ENCODE peak calls at places on chromosome 1, in five cellular contexts. G, A, W, J and Q are unnamed samples.

GRCh38 chr1:193417945-193418744 is 231.7 kb upstream of the B3GALT2 start:
- DNase-seq in W (peak; percentile 19), J (no peak), A (no peak), G (no peak), Q (peak; percentile 17)

GRCh38 chr1:87327362-87328120 is 1.1 kb upstream of the LMO4 start:
- DNase-seq in A (no peak), G (no peak), W (no peak), J (no peak), Q (no peak)

GRCh38 chr1:78831731-78832360 is 174.7 kb downstream of the ADGRL4 start:
- DNase-seq in A (no peak), G (peak; percentile 83), W (no peak), J (no peak), Q (no peak)

GRCh38 chr1:30648408-30649000 is 74.9 kb downstream of the MATN1 start:
- DNase-seq in A (no peak), W (no peak), J (no peak), G (no peak), Q (no peak)

GRCh38 chr1:83999316-83999819 is 436 bp upstream of the TTLL7 start:
- DNase-seq in J (peak; percentile 78), W (peak; percentile 55), A (peak; percentile 84), G (peak; percentile 24), Q (no peak)

GRCh38 chr1:202056644-202057334 is 46.4 kb downstream of the ELF3 start:
- DNase-seq in W (no peak), G (no peak), A (no peak), J (peak; percentile 91), Q (no peak)

GRCh38 chr1:117366982-117367768 is at the start of gene MAN1A2:
- DNase-seq in W (peak; percentile 81), G (no peak), J (peak; percentile 92), A (peak; percentile 92), Q (peak; percentile 55)

GRCh38 chr1:241253491-241253890 is 103.5 kb downstream of the RGS7 start:
- DNase-seq in G (peak; percentile 4), J (no peak), W (no peak), A (no peak), Q (no peak)

GRCh38 chr1:246695136-246695535 is 29.1 kb upstream of the SCCPDH start:
- DNase-seq in J (no peak), G (no peak), A (no peak), W (no peak), Q (no peak)

GRCh38 chr1:111594128-111594693 is 25.4 kb upstream of the RAP1A start:
- DNase-seq in J (no peak), G (no peak), A (no peak), W (no peak), Q (no peak)

GRCh38 chr1:168316142-168316541 is 35.5 kb downstream of the TBX19 start:
- DNase-seq in W (no peak), J (no peak), G (no peak), A (no peak), Q (no peak)

GRCh38 chr1:28789816-28790215 is 22.2 kb upstream of the OPRD1 start:
- DNase-seq in J (no peak), W (no peak), G (no peak), A (no peak), Q (no peak)

GRCh38 chr1:2233997-2234761 is 6.1 kb downstream of the SKI start:
- DNase-seq in W (peak; percentile 81), J (peak; percentile 81), G (peak; percentile 89), A (peak; percentile 96), Q (no peak)

GRCh38 chr1:83775977-83776603 is 222.8 kb downstream of the TTLL7 start:
- DNase-seq in J (no peak), W (no peak), G (no peak), A (no peak), Q (no peak)

GRCh38 chr1:47522890-47523811 is 85.3 kb downstream of the FOXD2 start:
- DNase-seq in A (no peak), G (no peak), W (no peak), J (no peak), Q (no peak)

GRCh38 chr1:203744008-203744972 is 20.7 kb upstream of the LAX1 start:
- DNase-seq in A (peak; percentile 80), G (no peak), W (peak; percentile 41), J (peak; percentile 36), Q (peak; percentile 73)

GRCh38 chr1:31038360-31038759 is 27.2 kb downstream of the PUM1 start:
- DNase-seq in A (no peak), G (no peak), W (no peak), J (no peak), Q (no peak)

GRCh38 chr1:155976062-155976912 is 2.1 kb downstream of the ARHGEF2 start:
- DNase-seq in G (peak; percentile 36), W (peak; percentile 56), A (peak; percentile 91), J (peak; percentile 73), Q (peak; percentile 94)

GRCh38 chr1:150072959-150073358 is 5.4 kb downstream of the VPS45 start:
- DNase-seq in W (no peak), J (no peak), A (no peak), G (no peak), Q (peak; percentile 31)

GRCh38 chr1:42735477-42736105 is 4.4 kb downstream of the CLDN19 start:
- DNase-seq in J (peak; percentile 49), A (no peak), W (no peak), G (no peak), Q (no peak)

GRCh38 chr1:31570906-31571305 is 5.4 kb upstream of the TINAGL1 start:
- DNase-seq in G (no peak), A (no peak), W (no peak), J (no peak), Q (no peak)

GRCh38 chr1:48049823-48050539 is 52.8 kb upstream of the TRABD2B start:
- DNase-seq in J (no peak), W (no peak), A (no peak), G (no peak), Q (no peak)

GRCh38 chr1:100799954-100800612 is 80.5 kb downstream of the VCAM1 start:
- DNase-seq in A (no peak), J (no peak), G (no peak), W (no peak), Q (no peak)

GRCh38 chr1:50349242-50349565 is 74.0 kb downstream of the DMRTA2 start:
- DNase-seq in W (no peak), A (no peak), J (no peak), G (no peak), Q (no peak)